ENCODE peak calls at places on chromosomes 13 and 19, in four cellular contexts. C, D, A and U are unnamed samples.

GRCh38 chr19:12802267-12803106 is 618 bp downstream of the THSD8 start:
- DNase-seq in C (no peak), A (no peak), D (no peak), U (no peak)

GRCh38 chr19:46962030-46962570 is 57.5 kb upstream of the NPAS1 start:
- DNase-seq in A (no peak), D (no peak), C (no peak), U (no peak)

GRCh38 chr13:52851153-52851962 is 2.9 kb upstream of the PCDH8 start:
- DNase-seq in C (no peak), D (no peak), A (no peak), U (peak)

GRCh38 chr13:109043561-109044075 is 414.2 kb downstream of the MYO16 start:
- DNase-seq in D (no peak), C (no peak), A (no peak), U (no peak)

GRCh38 chr19:46861691-46862503 is 1.1 kb downstream of the ARHGAP35 start:
- DNase-seq in A (peak), C (no peak), D (peak), U (no peak)

GRCh38 chr13:101283782-101284181 is 132.5 kb downstream of the NALCN start:
- DNase-seq in A (no peak), D (no peak), C (no peak), U (no peak)

GRCh38 chr19:21910318-21910717 is 74.3 kb upstream of the ZNF43 start:
- DNase-seq in C (no peak), D (no peak), A (no peak), U (no peak)

GRCh38 chr13:99178636-99179035 is 22.0 kb upstream of the UBAC2 start:
- DNase-seq in A (no peak), D (no peak), C (no peak), U (no peak)

GRCh38 chr19:46350758-46351159 is 3.9 kb downstream of the PPP5C start:
- DNase-seq in A (no peak), C (no peak), D (no peak), U (no peak)

GRCh38 chr13:42602910-42603309 is 29.0 kb downstream of the TNFSF11 start:
- DNase-seq in D (no peak), C (no peak), A (no peak), U (peak)

GRCh38 chr19:27745978-27746542 is 1466.9 kb downstream of the UQCRFS1 start:
- DNase-seq in A (peak), C (no peak), D (no peak), U (no peak)

GRCh38 chr13:41682001-41682400 is 224.7 kb downstream of the RGCC start:
- DNase-seq in C (no peak), D (no peak), A (no peak), U (no peak)

GRCh38 chr13:26557393-26558073 is at the start of gene WASF3:
- DNase-seq in D (peak), A (peak), C (peak), U (peak)

GRCh38 chr13:114112826-114113322 is 19.5 kb downstream of the RASA3 start:
- DNase-seq in D (no peak), A (peak), C (no peak), U (no peak)
- TF ChIP-seq CTCF in D (no peak), A (no peak), C (peak), U (no peak)

DNA sequence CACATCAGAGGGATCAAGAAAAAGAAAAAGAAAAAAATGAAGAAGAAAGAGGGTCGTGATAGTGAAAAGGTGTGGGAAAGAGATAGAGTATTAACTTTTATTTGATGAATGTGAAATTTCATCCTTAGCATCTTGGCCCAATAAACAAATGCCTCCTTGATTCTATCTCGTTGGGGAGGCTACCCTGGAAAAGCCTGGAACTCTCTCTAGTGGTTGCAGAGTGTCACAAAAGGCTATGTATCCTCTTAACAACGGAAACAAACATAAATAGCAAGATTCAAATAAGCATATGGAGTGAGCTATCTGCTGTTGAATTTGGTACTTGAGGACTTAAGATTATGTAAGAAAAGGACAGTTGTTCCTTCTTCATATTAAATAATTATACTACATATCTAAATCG is 557.4 kb downstream of the DCT start:
- DNase-seq in C (no peak), D (no peak), A (no peak), U (no peak)
- TF ChIP-seq CTCF in C (no peak), D (no peak), A (no peak), U (no peak)

GRCh38 chr13:58955546-58956385 is 1208.0 kb downstream of the DIAPH3 start:
- DNase-seq in A (no peak), D (no peak), C (no peak), U (no peak)
- TF ChIP-seq CTCF in A (no peak), D (no peak), C (no peak), U (no peak)

GRCh38 chr19:4493104-4493928 is 21.2 kb downstream of the HDGFL2 start:
- DNase-seq in C (no peak), A (no peak), D (no peak), U (no peak)

GRCh38 chr19:4496304-4496703 is 22.0 kb downstream of the PLIN4 start:
- DNase-seq in A (no peak), C (no peak), D (no peak), U (no peak)

GRCh38 chr19:4493929-4494690 is 22.0 kb downstream of the HDGFL2 start:
- DNase-seq in A (no peak), C (no peak), D (no peak), U (no peak)

GRCh38 chr19:4494691-4495064 is 22.6 kb downstream of the HDGFL2 start:
- DNase-seq in C (no peak), D (no peak), A (no peak), U (no peak)

GRCh38 chr19:4495471-4495870 is 22.8 kb downstream of the PLIN4 start:
- DNase-seq in A (no peak), C (no peak), D (no peak), U (no peak)
- TF ChIP-seq CTCF in A (no peak), C (no peak), D (peak), U (no peak)

GRCh38 chr13:31824705-31825512 is 85.6 kb downstream of the RXFP2 start:
- DNase-seq in C (peak), D (no peak), A (no peak), U (peak)
- TF ChIP-seq CTCF in C (peak), D (no peak), A (no peak), U (peak)